ENCODE peak calls at places on chromosomes 12 and 14, in eight cellular contexts. M is HCT116, C is transverse colon, B is ovary, O is tibial nerve, U is IMR-90, D is body of pancreas, N is sigmoid colon. Z is an unnamed sample. For H3K4me1, the result is how much of the 10 kb centered on the place peaks cover.

GRCh38 chr12:101616027-101616494 is 21.3 kb downstream of the MYBPC1 start:
- DNase-seq in M (no peak), C (no peak), B (no peak), O (peak), U (no peak), D (no peak), N (no peak), Z (no peak)

GRCh38 chr12:61254225-61254624 is 1006.0 kb upstream of the USP15 start:
- DNase-seq in M (no peak), C (no peak), B (no peak), O (no peak), U (no peak), D (no peak), N (no peak), Z (no peak)

GRCh38 chr12:65430571-65431306 is 152.3 kb downstream of the MSRB3 start:
- DNase-seq in M (peak), C (no peak), B (no peak), O (no peak), U (peak), D (no peak), N (no peak), Z (no peak)

GRCh38 chr12:52992699-52993557 is 13.3 kb upstream of the EIF4B start:
- DNase-seq in M (peak), C (peak), B (no peak), O (no peak), U (peak), D (peak), N (no peak), Z (no peak)

GRCh38 chr14:65723348-65723747 is 310.8 kb downstream of the FUT8 start:
- DNase-seq in M (no peak), C (no peak), B (no peak), O (no peak), U (no peak), D (no peak), N (no peak), Z (no peak)

GRCh38 chr14:66380143-66380542 is 106.0 kb upstream of the CCDC196 start:
- DNase-seq in M (no peak), C (no peak), B (peak), O (no peak), U (no peak), D (peak), N (no peak), Z (no peak)

GRCh38 chr12:38585090-38585489 is 268.5 kb downstream of the ALG10B start:
- DNase-seq in M (no peak), C (no peak), B (no peak), O (no peak), U (no peak), D (no peak), N (no peak), Z (no peak)

GRCh38 chr12:110156766-110157165 is 32.6 kb downstream of the IFT81 start:
- DNase-seq in M (no peak), C (no peak), B (no peak), O (no peak), U (no peak), D (no peak), N (no peak), Z (no peak)

GRCh38 chr12:50282581-50283229 is 615 bp downstream of the LIMA1 start:
- DNase-seq in M (no peak), C (peak), B (no peak), O (peak), U (peak), D (peak), N (no peak), Z (no peak)

GRCh38 chr12:41073633-41074576 is 114.2 kb upstream of the PDZRN4 start:
- DNase-seq in M (no peak), C (no peak), B (no peak), O (no peak), U (no peak), D (no peak), N (no peak), Z (no peak)

DNA sequence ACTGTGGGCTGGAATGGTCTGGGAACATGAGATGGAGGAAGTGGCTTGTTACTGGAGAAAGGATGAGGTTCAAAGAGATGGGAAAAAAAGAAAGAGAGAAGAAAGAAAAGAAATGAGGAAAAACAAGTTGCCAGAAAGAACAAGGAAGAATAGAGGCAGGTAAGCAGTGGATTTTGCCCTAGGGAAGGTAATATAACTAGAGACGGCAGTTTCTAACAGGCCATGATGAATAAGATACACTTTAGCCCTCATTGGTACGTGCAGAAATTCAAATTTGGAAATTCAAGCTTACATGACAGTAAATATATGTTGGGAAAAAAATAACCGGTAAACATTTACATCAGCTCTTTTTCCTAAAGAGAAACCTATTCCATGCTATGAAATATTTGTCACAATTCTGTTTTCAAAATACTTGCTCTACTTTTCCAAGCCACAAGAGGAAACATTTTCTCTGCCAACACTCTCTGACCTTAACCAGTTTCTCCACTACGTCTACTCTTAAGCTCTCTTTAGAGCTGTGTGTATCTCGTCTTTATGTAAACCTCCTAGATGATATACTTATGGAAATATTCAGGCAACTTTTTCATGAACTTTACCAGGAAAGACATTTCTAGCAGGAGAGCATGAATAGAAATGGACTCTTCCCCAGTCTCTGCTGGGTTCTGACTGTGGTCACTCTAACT is 268.9 kb upstream of the BTG1 start:
- DNase-seq in M (no peak), C (no peak), B (no peak), O (no peak), U (peak), D (no peak), N (no peak), Z (no peak)
- H3K4me1 ChIP-seq in M (under half), C (under half), B (under half), O (under half), U (under half), D (under half), N (under half), Z (under half)

DNA sequence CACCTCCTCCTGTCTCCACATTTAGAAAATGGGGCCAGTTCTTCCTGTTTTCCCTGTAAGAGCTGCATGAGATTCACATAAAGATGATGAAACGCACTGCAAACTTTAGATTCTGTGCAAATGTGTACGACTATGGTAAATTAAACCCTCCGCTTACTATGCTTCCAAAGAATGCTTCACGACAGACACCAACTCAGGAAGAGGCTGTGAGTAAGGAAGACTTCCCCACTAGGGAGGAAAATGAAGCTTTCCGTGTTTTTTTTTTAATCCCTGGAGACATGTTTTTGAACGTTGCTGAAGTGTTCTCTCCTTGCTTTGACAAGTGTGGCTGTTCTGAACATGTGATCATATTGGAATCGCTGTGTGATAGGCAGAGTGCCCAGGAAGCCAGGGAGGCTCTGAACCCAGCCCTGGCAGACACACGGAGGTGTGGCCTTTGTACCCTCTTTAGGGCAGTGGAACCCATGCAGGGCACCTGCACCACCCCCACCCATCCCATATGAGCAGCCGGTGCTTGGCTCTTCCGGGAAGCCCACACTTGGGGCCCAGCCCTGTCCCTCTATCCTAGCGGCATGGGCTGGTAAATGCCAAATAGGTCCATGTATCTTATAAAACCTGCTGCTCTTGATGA is 7.5 kb upstream of the SYNE3 start:
- DNase-seq in M (no peak), C (peak), B (no peak), O (no peak), U (peak), D (peak), N (no peak), Z (peak)
- TF ChIP-seq POLR2A in M (no peak), C (no peak), B (no peak), O (no peak), U (no peak), D (no peak), N (no peak), Z (no peak)

DNA sequence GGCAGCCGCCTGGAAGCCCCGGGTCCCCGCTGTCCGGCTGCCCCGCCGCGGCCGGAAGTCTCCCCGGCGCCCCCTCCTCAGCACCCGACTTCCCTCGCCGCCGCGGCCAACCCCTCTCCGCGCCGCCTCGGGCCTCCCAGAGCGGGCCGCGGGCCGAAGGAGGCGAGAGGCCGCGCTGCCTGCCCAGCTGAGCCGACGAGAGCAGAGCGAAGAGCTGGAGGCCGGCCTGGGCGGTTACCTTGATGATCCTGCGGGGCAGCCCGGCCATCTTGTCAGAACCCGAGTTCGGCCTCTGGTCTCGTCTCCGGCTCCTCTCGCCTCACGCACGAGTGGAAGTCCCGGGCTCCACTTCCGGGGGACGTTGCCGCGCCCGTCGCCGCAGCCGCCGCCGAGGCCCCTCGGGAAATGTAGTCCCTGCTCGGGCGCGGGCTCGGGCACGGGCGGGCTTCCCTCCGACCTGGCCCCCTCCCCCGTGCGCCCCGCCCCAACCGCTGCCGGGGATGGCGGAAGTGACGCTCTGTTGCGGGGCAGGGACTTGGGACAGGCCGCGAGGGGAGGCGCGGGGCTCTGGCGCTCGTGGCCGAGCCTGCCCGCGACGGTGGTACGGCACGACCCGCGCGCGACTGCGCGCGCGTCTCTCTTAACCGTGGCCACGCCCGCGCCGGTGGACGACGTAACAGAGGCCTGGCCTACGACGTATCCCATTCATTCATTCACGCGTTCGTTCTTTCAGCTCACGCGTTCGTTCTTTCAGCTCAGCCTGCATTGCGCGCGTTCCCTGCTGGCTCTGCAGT is at the start of gene UBE2N:
- DNase-seq in M (peak), C (peak), B (peak), O (peak), U (peak), D (peak), N (peak), Z (peak)
- H3K4me1 ChIP-seq in M (under half), C (under half), B (under half), O (under half), U (under half), D (under half), N (under half), Z (under half)

DNA sequence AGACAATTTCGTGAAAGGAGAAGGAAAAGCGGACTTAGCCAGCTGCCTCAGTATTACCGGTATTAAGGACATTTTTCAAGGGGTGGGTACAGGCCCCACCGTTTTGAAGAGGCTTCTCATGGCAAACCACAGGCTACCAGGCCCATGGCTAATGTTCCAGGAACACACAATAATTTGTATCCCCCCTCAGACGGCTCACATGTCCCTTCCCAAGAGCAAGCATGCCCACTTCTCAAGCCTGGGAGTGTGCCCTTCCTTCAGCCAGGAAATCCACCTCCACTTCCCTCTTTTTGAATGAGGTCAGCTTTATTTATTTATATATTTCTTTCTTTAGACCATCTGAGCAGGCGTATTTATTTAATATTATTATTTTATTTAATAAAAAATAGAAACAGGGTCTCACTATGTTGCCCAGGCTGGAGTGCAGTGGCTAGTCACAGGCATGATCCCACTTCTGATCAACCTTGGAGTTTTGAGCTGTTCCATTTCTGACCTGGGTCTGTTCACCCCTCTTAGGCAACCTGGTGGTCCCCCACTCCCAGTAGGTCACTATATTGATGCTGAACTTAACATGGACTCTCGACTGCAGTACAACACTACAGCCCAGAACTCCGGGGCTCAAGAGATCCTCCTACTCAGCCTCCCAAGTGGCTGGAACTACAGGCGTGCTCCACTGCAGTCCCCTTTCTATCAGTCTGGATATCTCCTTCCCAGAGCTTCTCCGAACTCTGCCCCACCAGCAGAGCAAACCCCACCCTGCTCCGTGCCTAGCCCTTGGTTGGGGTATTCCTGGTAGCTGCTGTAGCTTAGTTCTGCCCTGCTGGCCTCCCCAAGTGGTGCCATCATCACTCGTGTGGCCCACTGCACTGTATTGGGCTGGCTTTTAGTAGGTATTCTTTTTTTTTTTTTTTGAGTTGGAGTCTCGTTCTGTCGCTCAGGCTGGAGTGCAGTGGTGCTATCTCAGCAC is 9.8 kb downstream of the HSP90AA1 start:
- DNase-seq in M (no peak), C (no peak), B (no peak), O (no peak), U (no peak), D (no peak), N (no peak), Z (no peak)
- TF ChIP-seq POLR2A in M (peak), C (no peak), B (no peak), O (no peak), U (no peak), D (no peak), N (no peak), Z (no peak)

DNA sequence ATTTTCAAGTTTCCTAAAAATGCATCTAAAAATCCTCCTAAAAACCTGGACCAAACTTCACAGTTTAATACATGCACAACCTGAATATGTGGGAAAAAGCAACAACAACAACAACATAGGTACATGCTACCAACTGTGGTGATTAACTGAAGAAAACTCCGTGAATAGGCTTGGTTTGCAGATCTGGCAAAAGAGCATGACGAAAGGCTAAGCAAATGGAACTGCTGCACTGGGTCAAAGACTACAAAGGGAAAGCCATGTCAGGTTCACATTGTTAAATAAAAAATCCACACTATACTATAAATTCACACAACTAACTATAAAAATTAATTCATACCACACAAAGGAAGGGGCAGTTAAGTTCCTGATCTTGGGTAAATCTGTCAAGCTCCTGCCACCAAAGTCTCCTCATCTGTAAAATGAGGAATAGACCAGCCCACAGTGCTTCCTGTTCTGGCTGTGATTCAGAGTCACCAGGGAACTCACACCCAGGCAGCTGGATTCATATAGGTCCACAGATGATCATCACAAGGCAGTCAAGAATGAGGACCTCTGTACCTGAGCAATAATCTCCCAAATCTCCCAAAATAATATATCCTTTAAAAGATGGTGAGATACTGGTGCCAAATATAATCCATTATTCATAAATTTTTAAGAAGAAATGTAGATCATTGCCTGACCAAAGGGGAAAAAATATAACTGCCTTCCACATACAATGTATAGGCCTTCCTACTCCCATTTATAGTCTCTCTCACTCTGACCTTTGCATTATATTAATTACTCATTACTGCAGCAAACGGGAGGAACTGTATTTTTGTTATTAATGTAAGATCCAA is 7.0 kb downstream of the CORO1C start:
- DNase-seq in M (no peak), C (no peak), B (no peak), O (peak), U (peak), D (no peak), N (no peak), Z (no peak)
- H3K4me1 ChIP-seq in M (under half), C (half or more), B (under half), O (half or more), U (under half), D (under half), N (half or more), Z (under half)